ENCODE peak calls at places on chromosome 6, in nine cellular contexts. One of them, this sample, is unnamed.

GRCh38 chr6:106237286-106237685 is 88.3 kb downstream of the ATG5 start:
- DNase-seq in lower lobe of right lung: no peak
- DNase-seq in Right ventricle myocardium inferior: no peak
- DNase-seq in H7: no peak
- DNase-seq in endodermal cell: no peak
- DNase-seq in activated T-cell treated with anti-CD3 and anti-CD28 coated beads for 4 hours: no peak
- DNase-seq in Karpas-422: no peak
- DNase-seq in stimulated activated CD4-positive, alpha-beta T cell treated with anti-CD3 and anti-CD28 coated beads, Interleukin-2, amount 100 ng/mL, for 48 hours: no peak
- DNase-seq in tibial artery: no peak
- DNase-seq in this sample: no peak

GRCh38 chr6:166598441-166599138 is 12.1 kb upstream of the RAMACL start:
- DNase-seq in lower lobe of right lung: no peak
- DNase-seq in Right ventricle myocardium inferior: no peak
- DNase-seq in H7: no peak
- DNase-seq in endodermal cell: peak
- DNase-seq in activated T-cell treated with anti-CD3 and anti-CD28 coated beads for 4 hours: no peak
- DNase-seq in Karpas-422: no peak
- DNase-seq in stimulated activated CD4-positive, alpha-beta T cell treated with anti-CD3 and anti-CD28 coated beads, Interleukin-2, amount 100 ng/mL, for 48 hours: no peak
- DNase-seq in tibial artery: peak
- DNase-seq in this sample: no peak

GRCh38 chr6:14922306-14922705 is 323.6 kb upstream of the JARID2 start:
- DNase-seq in lower lobe of right lung: no peak
- DNase-seq in Right ventricle myocardium inferior: no peak
- DNase-seq in H7: peak
- DNase-seq in endodermal cell: peak
- DNase-seq in activated T-cell treated with anti-CD3 and anti-CD28 coated beads for 4 hours: no peak
- DNase-seq in Karpas-422: no peak
- DNase-seq in stimulated activated CD4-positive, alpha-beta T cell treated with anti-CD3 and anti-CD28 coated beads, Interleukin-2, amount 100 ng/mL, for 48 hours: no peak
- DNase-seq in tibial artery: no peak
- DNase-seq in this sample: no peak

GRCh38 chr6:158506577-158506976 is 53.3 kb upstream of the TMEM181 start:
- DNase-seq in lower lobe of right lung: no peak
- DNase-seq in Right ventricle myocardium inferior: no peak
- DNase-seq in H7: peak
- DNase-seq in endodermal cell: peak
- DNase-seq in activated T-cell treated with anti-CD3 and anti-CD28 coated beads for 4 hours: no peak
- DNase-seq in Karpas-422: no peak
- DNase-seq in stimulated activated CD4-positive, alpha-beta T cell treated with anti-CD3 and anti-CD28 coated beads, Interleukin-2, amount 100 ng/mL, for 48 hours: no peak
- DNase-seq in tibial artery: no peak
- DNase-seq in this sample: no peak

GRCh38 chr6:35498407-35499045 is 1.6 kb upstream of the TEAD3 start:
- DNase-seq in lower lobe of right lung: no peak
- DNase-seq in Right ventricle myocardium inferior: no peak
- DNase-seq in H7: no peak
- DNase-seq in endodermal cell: peak
- DNase-seq in activated T-cell treated with anti-CD3 and anti-CD28 coated beads for 4 hours: no peak
- DNase-seq in Karpas-422: no peak
- DNase-seq in stimulated activated CD4-positive, alpha-beta T cell treated with anti-CD3 and anti-CD28 coated beads, Interleukin-2, amount 100 ng/mL, for 48 hours: no peak
- DNase-seq in tibial artery: no peak
- DNase-seq in this sample: no peak

GRCh38 chr6:14981960-14982359 is 263.9 kb upstream of the JARID2 start:
- DNase-seq in lower lobe of right lung: no peak
- DNase-seq in Right ventricle myocardium inferior: no peak
- DNase-seq in H7: no peak
- DNase-seq in endodermal cell: no peak
- DNase-seq in activated T-cell treated with anti-CD3 and anti-CD28 coated beads for 4 hours: no peak
- DNase-seq in Karpas-422: no peak
- DNase-seq in stimulated activated CD4-positive, alpha-beta T cell treated with anti-CD3 and anti-CD28 coated beads, Interleukin-2, amount 100 ng/mL, for 48 hours: no peak
- DNase-seq in tibial artery: no peak
- DNase-seq in this sample: no peak

GRCh38 chr6:110534731-110535164 is 58.3 kb upstream of the SLC22A16 start:
- DNase-seq in lower lobe of right lung: no peak
- DNase-seq in Right ventricle myocardium inferior: no peak
- DNase-seq in H7: no peak
- DNase-seq in endodermal cell: no peak
- DNase-seq in activated T-cell treated with anti-CD3 and anti-CD28 coated beads for 4 hours: no peak
- DNase-seq in Karpas-422: no peak
- DNase-seq in stimulated activated CD4-positive, alpha-beta T cell treated with anti-CD3 and anti-CD28 coated beads, Interleukin-2, amount 100 ng/mL, for 48 hours: no peak
- DNase-seq in tibial artery: peak
- DNase-seq in this sample: no peak

GRCh38 chr6:158457616-158458278 is 102.1 kb upstream of the TMEM181 start:
- DNase-seq in lower lobe of right lung: no peak
- DNase-seq in Right ventricle myocardium inferior: no peak
- DNase-seq in H7: no peak
- DNase-seq in endodermal cell: no peak
- DNase-seq in activated T-cell treated with anti-CD3 and anti-CD28 coated beads for 4 hours: no peak
- DNase-seq in Karpas-422: no peak
- DNase-seq in stimulated activated CD4-positive, alpha-beta T cell treated with anti-CD3 and anti-CD28 coated beads, Interleukin-2, amount 100 ng/mL, for 48 hours: no peak
- DNase-seq in tibial artery: no peak
- DNase-seq in this sample: no peak

GRCh38 chr6:136843210-136843609 is 20.8 kb downstream of the PEX7 start:
- DNase-seq in lower lobe of right lung: no peak
- DNase-seq in Right ventricle myocardium inferior: no peak
- DNase-seq in H7: no peak
- DNase-seq in endodermal cell: no peak
- DNase-seq in activated T-cell treated with anti-CD3 and anti-CD28 coated beads for 4 hours: no peak
- DNase-seq in Karpas-422: no peak
- DNase-seq in stimulated activated CD4-positive, alpha-beta T cell treated with anti-CD3 and anti-CD28 coated beads, Interleukin-2, amount 100 ng/mL, for 48 hours: no peak
- DNase-seq in tibial artery: no peak
- DNase-seq in this sample: no peak

GRCh38 chr6:21325201-21325856 is 268.2 kb upstream of the SOX4 start:
- DNase-seq in lower lobe of right lung: no peak
- DNase-seq in Right ventricle myocardium inferior: no peak
- DNase-seq in H7: no peak
- DNase-seq in endodermal cell: no peak
- DNase-seq in activated T-cell treated with anti-CD3 and anti-CD28 coated beads for 4 hours: no peak
- DNase-seq in Karpas-422: no peak
- DNase-seq in stimulated activated CD4-positive, alpha-beta T cell treated with anti-CD3 and anti-CD28 coated beads, Interleukin-2, amount 100 ng/mL, for 48 hours: no peak
- DNase-seq in tibial artery: no peak
- DNase-seq in this sample: no peak

GRCh38 chr6:159056003-159056402 is 11.2 kb upstream of the TAGAP start:
- DNase-seq in lower lobe of right lung: no peak
- DNase-seq in Right ventricle myocardium inferior: no peak
- DNase-seq in H7: no peak
- DNase-seq in endodermal cell: no peak
- DNase-seq in activated T-cell treated with anti-CD3 and anti-CD28 coated beads for 4 hours: no peak
- DNase-seq in Karpas-422: peak
- DNase-seq in stimulated activated CD4-positive, alpha-beta T cell treated with anti-CD3 and anti-CD28 coated beads, Interleukin-2, amount 100 ng/mL, for 48 hours: no peak
- DNase-seq in tibial artery: no peak
- DNase-seq in this sample: no peak

GRCh38 chr6:138292482-138292881 is 74.2 kb upstream of the PBOV1 start:
- DNase-seq in lower lobe of right lung: no peak
- DNase-seq in Right ventricle myocardium inferior: no peak
- DNase-seq in H7: no peak
- DNase-seq in endodermal cell: no peak
- DNase-seq in activated T-cell treated with anti-CD3 and anti-CD28 coated beads for 4 hours: no peak
- DNase-seq in Karpas-422: no peak
- DNase-seq in stimulated activated CD4-positive, alpha-beta T cell treated with anti-CD3 and anti-CD28 coated beads, Interleukin-2, amount 100 ng/mL, for 48 hours: no peak
- DNase-seq in tibial artery: no peak
- DNase-seq in this sample: no peak

GRCh38 chr6:154113392-154113791 is 74.4 kb downstream of the OPRM1 start:
- DNase-seq in lower lobe of right lung: no peak
- DNase-seq in Right ventricle myocardium inferior: no peak
- DNase-seq in H7: no peak
- DNase-seq in endodermal cell: no peak
- DNase-seq in activated T-cell treated with anti-CD3 and anti-CD28 coated beads for 4 hours: no peak
- DNase-seq in Karpas-422: no peak
- DNase-seq in stimulated activated CD4-positive, alpha-beta T cell treated with anti-CD3 and anti-CD28 coated beads, Interleukin-2, amount 100 ng/mL, for 48 hours: no peak
- DNase-seq in tibial artery: no peak
- DNase-seq in this sample: no peak

GRCh38 chr6:11762782-11763459 is 15.7 kb downstream of the ADTRP start:
- DNase-seq in lower lobe of right lung: no peak
- DNase-seq in Right ventricle myocardium inferior: no peak
- DNase-seq in H7: no peak
- DNase-seq in endodermal cell: no peak
- DNase-seq in activated T-cell treated with anti-CD3 and anti-CD28 coated beads for 4 hours: no peak
- DNase-seq in Karpas-422: no peak
- DNase-seq in stimulated activated CD4-positive, alpha-beta T cell treated with anti-CD3 and anti-CD28 coated beads, Interleukin-2, amount 100 ng/mL, for 48 hours: no peak
- DNase-seq in tibial artery: no peak
- DNase-seq in this sample: no peak

GRCh38 chr6:118387921-118388701 is 160.0 kb upstream of the PLN start:
- DNase-seq in lower lobe of right lung: no peak
- DNase-seq in Right ventricle myocardium inferior: no peak
- DNase-seq in H7: no peak
- DNase-seq in endodermal cell: no peak
- DNase-seq in activated T-cell treated with anti-CD3 and anti-CD28 coated beads for 4 hours: no peak
- DNase-seq in Karpas-422: no peak
- DNase-seq in stimulated activated CD4-positive, alpha-beta T cell treated with anti-CD3 and anti-CD28 coated beads, Interleukin-2, amount 100 ng/mL, for 48 hours: no peak
- DNase-seq in tibial artery: no peak
- DNase-seq in this sample: no peak

GRCh38 chr6:139748353-139749146 is 374.1 kb upstream of the CITED2 start:
- DNase-seq in lower lobe of right lung: no peak
- DNase-seq in Right ventricle myocardium inferior: no peak
- DNase-seq in H7: no peak
- DNase-seq in endodermal cell: no peak
- DNase-seq in activated T-cell treated with anti-CD3 and anti-CD28 coated beads for 4 hours: no peak
- DNase-seq in Karpas-422: no peak
- DNase-seq in stimulated activated CD4-positive, alpha-beta T cell treated with anti-CD3 and anti-CD28 coated beads, Interleukin-2, amount 100 ng/mL, for 48 hours: no peak
- DNase-seq in tibial artery: no peak
- DNase-seq in this sample: no peak

GRCh38 chr6:31842056-31842455 is 14.5 kb downstream of the HSPA1B start:
- DNase-seq in lower lobe of right lung: no peak
- DNase-seq in Right ventricle myocardium inferior: no peak
- DNase-seq in H7: no peak
- DNase-seq in endodermal cell: no peak
- DNase-seq in activated T-cell treated with anti-CD3 and anti-CD28 coated beads for 4 hours: no peak
- DNase-seq in Karpas-422: peak
- DNase-seq in stimulated activated CD4-positive, alpha-beta T cell treated with anti-CD3 and anti-CD28 coated beads, Interleukin-2, amount 100 ng/mL, for 48 hours: no peak
- DNase-seq in tibial artery: no peak
- DNase-seq in this sample: no peak

GRCh38 chr6:38493929-38494547 is 145.7 kb downstream of the BTBD9 start:
- DNase-seq in lower lobe of right lung: no peak
- DNase-seq in Right ventricle myocardium inferior: no peak
- DNase-seq in H7: no peak
- DNase-seq in endodermal cell: peak
- DNase-seq in activated T-cell treated with anti-CD3 and anti-CD28 coated beads for 4 hours: peak
- DNase-seq in Karpas-422: peak
- DNase-seq in stimulated activated CD4-positive, alpha-beta T cell treated with anti-CD3 and anti-CD28 coated beads, Interleukin-2, amount 100 ng/mL, for 48 hours: peak
- DNase-seq in tibial artery: peak
- DNase-seq in this sample: peak

GRCh38 chr6:13717787-13718458 is 6.3 kb upstream of the RANBP9 start:
- DNase-seq in lower lobe of right lung: no peak
- DNase-seq in Right ventricle myocardium inferior: no peak
- DNase-seq in H7: no peak
- DNase-seq in endodermal cell: no peak
- DNase-seq in activated T-cell treated with anti-CD3 and anti-CD28 coated beads for 4 hours: no peak
- DNase-seq in Karpas-422: no peak
- DNase-seq in stimulated activated CD4-positive, alpha-beta T cell treated with anti-CD3 and anti-CD28 coated beads, Interleukin-2, amount 100 ng/mL, for 48 hours: no peak
- DNase-seq in tibial artery: no peak
- DNase-seq in this sample: no peak

GRCh38 chr6:4864534-4864933 is 88.3 kb downstream of the CDYL start:
- DNase-seq in lower lobe of right lung: no peak
- DNase-seq in Right ventricle myocardium inferior: no peak
- DNase-seq in H7: no peak
- DNase-seq in endodermal cell: no peak
- DNase-seq in activated T-cell treated with anti-CD3 and anti-CD28 coated beads for 4 hours: no peak
- DNase-seq in Karpas-422: no peak
- DNase-seq in stimulated activated CD4-positive, alpha-beta T cell treated with anti-CD3 and anti-CD28 coated beads, Interleukin-2, amount 100 ng/mL, for 48 hours: no peak
- DNase-seq in tibial artery: no peak
- DNase-seq in this sample: no peak

GRCh38 chr6:75291331-75291730 is 6.7 kb upstream of the TMEM30A start:
- DNase-seq in lower lobe of right lung: no peak
- DNase-seq in Right ventricle myocardium inferior: no peak
- DNase-seq in H7: no peak
- DNase-seq in endodermal cell: no peak
- DNase-seq in activated T-cell treated with anti-CD3 and anti-CD28 coated beads for 4 hours: no peak
- DNase-seq in Karpas-422: no peak
- DNase-seq in stimulated activated CD4-positive, alpha-beta T cell treated with anti-CD3 and anti-CD28 coated beads, Interleukin-2, amount 100 ng/mL, for 48 hours: no peak
- DNase-seq in tibial artery: no peak
- DNase-seq in this sample: no peak

GRCh38 chr6:127420558-127420957 is 38.6 kb downstream of the KIAA0408 start:
- DNase-seq in lower lobe of right lung: no peak
- DNase-seq in Right ventricle myocardium inferior: no peak
- DNase-seq in H7: peak
- DNase-seq in endodermal cell: peak
- DNase-seq in activated T-cell treated with anti-CD3 and anti-CD28 coated beads for 4 hours: peak
- DNase-seq in Karpas-422: peak
- DNase-seq in stimulated activated CD4-positive, alpha-beta T cell treated with anti-CD3 and anti-CD28 coated beads, Interleukin-2, amount 100 ng/mL, for 48 hours: peak
- DNase-seq in tibial artery: peak
- DNase-seq in this sample: no peak

GRCh38 chr6:1580585-1580984 is 29.1 kb upstream of the FOXC1 start:
- DNase-seq in lower lobe of right lung: no peak
- DNase-seq in Right ventricle myocardium inferior: no peak
- DNase-seq in H7: no peak
- DNase-seq in endodermal cell: no peak
- DNase-seq in activated T-cell treated with anti-CD3 and anti-CD28 coated beads for 4 hours: no peak
- DNase-seq in Karpas-422: no peak
- DNase-seq in stimulated activated CD4-positive, alpha-beta T cell treated with anti-CD3 and anti-CD28 coated beads, Interleukin-2, amount 100 ng/mL, for 48 hours: no peak
- DNase-seq in tibial artery: no peak
- DNase-seq in this sample: no peak

GRCh38 chr6:109947001-109947400 is 31.1 kb upstream of the GPR6 start:
- DNase-seq in lower lobe of right lung: no peak
- DNase-seq in Right ventricle myocardium inferior: peak
- DNase-seq in H7: no peak
- DNase-seq in endodermal cell: no peak
- DNase-seq in activated T-cell treated with anti-CD3 and anti-CD28 coated beads for 4 hours: no peak
- DNase-seq in Karpas-422: no peak
- DNase-seq in stimulated activated CD4-positive, alpha-beta T cell treated with anti-CD3 and anti-CD28 coated beads, Interleukin-2, amount 100 ng/mL, for 48 hours: no peak
- DNase-seq in tibial artery: no peak
- DNase-seq in this sample: no peak

GRCh38 chr6:158500016-158500735 is 59.7 kb upstream of the TMEM181 start:
- DNase-seq in lower lobe of right lung: no peak
- DNase-seq in Right ventricle myocardium inferior: no peak
- DNase-seq in H7: no peak
- DNase-seq in endodermal cell: no peak
- DNase-seq in activated T-cell treated with anti-CD3 and anti-CD28 coated beads for 4 hours: no peak
- DNase-seq in Karpas-422: no peak
- DNase-seq in stimulated activated CD4-positive, alpha-beta T cell treated with anti-CD3 and anti-CD28 coated beads, Interleukin-2, amount 100 ng/mL, for 48 hours: no peak
- DNase-seq in tibial artery: no peak
- DNase-seq in this sample: peak

GRCh38 chr6:29681811-29682210 is 859 bp upstream of the ZFP57 start:
- DNase-seq in lower lobe of right lung: no peak
- DNase-seq in Right ventricle myocardium inferior: no peak
- DNase-seq in H7: no peak
- DNase-seq in endodermal cell: no peak
- DNase-seq in activated T-cell treated with anti-CD3 and anti-CD28 coated beads for 4 hours: no peak
- DNase-seq in Karpas-422: no peak
- DNase-seq in stimulated activated CD4-positive, alpha-beta T cell treated with anti-CD3 and anti-CD28 coated beads, Interleukin-2, amount 100 ng/mL, for 48 hours: no peak
- DNase-seq in tibial artery: no peak
- DNase-seq in this sample: no peak

GRCh38 chr6:114167583-114168576 is 174.9 kb downstream of the HS3ST5 start:
- DNase-seq in lower lobe of right lung: no peak
- DNase-seq in Right ventricle myocardium inferior: no peak
- DNase-seq in H7: no peak
- DNase-seq in endodermal cell: no peak
- DNase-seq in activated T-cell treated with anti-CD3 and anti-CD28 coated beads for 4 hours: no peak
- DNase-seq in Karpas-422: no peak
- DNase-seq in stimulated activated CD4-positive, alpha-beta T cell treated with anti-CD3 and anti-CD28 coated beads, Interleukin-2, amount 100 ng/mL, for 48 hours: no peak
- DNase-seq in tibial artery: no peak
- DNase-seq in this sample: no peak

GRCh38 chr6:130008236-130008873 is 10.0 kb upstream of the L3MBTL3 start:
- DNase-seq in lower lobe of right lung: no peak
- DNase-seq in Right ventricle myocardium inferior: no peak
- DNase-seq in H7: no peak
- DNase-seq in endodermal cell: no peak
- DNase-seq in activated T-cell treated with anti-CD3 and anti-CD28 coated beads for 4 hours: no peak
- DNase-seq in Karpas-422: no peak
- DNase-seq in stimulated activated CD4-positive, alpha-beta T cell treated with anti-CD3 and anti-CD28 coated beads, Interleukin-2, amount 100 ng/mL, for 48 hours: no peak
- DNase-seq in tibial artery: no peak
- DNase-seq in this sample: no peak

GRCh38 chr6:124924333-124924759 is 37.9 kb upstream of the RNF217 start:
- DNase-seq in lower lobe of right lung: no peak
- DNase-seq in Right ventricle myocardium inferior: no peak
- DNase-seq in H7: no peak
- DNase-seq in endodermal cell: no peak
- DNase-seq in activated T-cell treated with anti-CD3 and anti-CD28 coated beads for 4 hours: no peak
- DNase-seq in Karpas-422: no peak
- DNase-seq in stimulated activated CD4-positive, alpha-beta T cell treated with anti-CD3 and anti-CD28 coated beads, Interleukin-2, amount 100 ng/mL, for 48 hours: no peak
- DNase-seq in tibial artery: no peak
- DNase-seq in this sample: no peak

GRCh38 chr6:47106721-47107197 is 64.6 kb upstream of the ADGRF1 start:
- DNase-seq in lower lobe of right lung: no peak
- DNase-seq in Right ventricle myocardium inferior: no peak
- DNase-seq in H7: peak
- DNase-seq in endodermal cell: peak
- DNase-seq in activated T-cell treated with anti-CD3 and anti-CD28 coated beads for 4 hours: no peak
- DNase-seq in Karpas-422: no peak
- DNase-seq in stimulated activated CD4-positive, alpha-beta T cell treated with anti-CD3 and anti-CD28 coated beads, Interleukin-2, amount 100 ng/mL, for 48 hours: no peak
- DNase-seq in tibial artery: no peak
- DNase-seq in this sample: no peak

GRCh38 chr6:159066479-159066878 is 21.7 kb upstream of the TAGAP start:
- DNase-seq in lower lobe of right lung: no peak
- DNase-seq in Right ventricle myocardium inferior: no peak
- DNase-seq in H7: no peak
- DNase-seq in endodermal cell: peak
- DNase-seq in activated T-cell treated with anti-CD3 and anti-CD28 coated beads for 4 hours: no peak
- DNase-seq in Karpas-422: no peak
- DNase-seq in stimulated activated CD4-positive, alpha-beta T cell treated with anti-CD3 and anti-CD28 coated beads, Interleukin-2, amount 100 ng/mL, for 48 hours: no peak
- DNase-seq in tibial artery: no peak
- DNase-seq in this sample: no peak